ENCODE peak calls at places on chromosomes 12 and 14, in six cellular contexts. U is foreskin fibroblast, I is GM06990, O is AG09309, M is cardiac muscle cell, D is epithelial cell of esophagus. Z is an unnamed sample.

GRCh38 chr12:47433876-47434275 is 272.0 kb downstream of the RPAP3 start:
- DNase-seq in U (no peak), I (no peak), O (no peak), M (no peak), D (no peak), Z (no peak)

GRCh38 chr14:82854851-82855250 is 1321.2 kb upstream of the SEL1L start:
- DNase-seq in U (no peak), I (no peak), O (no peak), M (no peak), D (no peak), Z (no peak)

GRCh38 chr14:104366931-104367810 is 212.4 kb upstream of the C14orf180 start:
- DNase-seq in U (no peak), I (no peak), O (no peak), M (no peak), D (no peak), Z (no peak)

GRCh38 chr12:98645572-98646067 is 530 bp downstream of the APAF1 start:
- DNase-seq in U (peak), I (no peak), O (no peak), M (no peak), D (peak), Z (no peak)

GRCh38 chr12:23084236-23084995 is 459.4 kb downstream of the ETNK1 start:
- DNase-seq in U (peak), I (no peak), O (no peak), M (peak), D (peak), Z (no peak)

GRCh38 chr14:72796935-72797334 is 97.0 kb downstream of the DPF3 start:
- DNase-seq in U (no peak), I (no peak), O (no peak), M (no peak), D (no peak), Z (no peak)

GRCh38 chr14:77154421-77154820 is 12.8 kb upstream of the ZDHHC22 start:
- DNase-seq in U (no peak), I (no peak), O (no peak), M (no peak), D (no peak), Z (no peak)

GRCh38 chr12:12804432-12804886 is 8.7 kb upstream of the DDX47 start:
- DNase-seq in U (peak), I (no peak), O (peak), M (no peak), D (peak), Z (peak)

GRCh38 chr12:32502693-32503510 is 103.5 kb downstream of the FGD4 start:
- DNase-seq in U (peak), I (no peak), O (peak), M (peak), D (peak), Z (peak)

GRCh38 chr12:76713130-76713529 is 50.8 kb upstream of the ZDHHC17 start:
- DNase-seq in U (no peak), I (no peak), O (no peak), M (peak), D (peak), Z (no peak)

GRCh38 chr14:101129750-101130149 is 226.2 kb upstream of the RTL1 start:
- DNase-seq in U (no peak), I (no peak), O (no peak), M (no peak), D (no peak), Z (no peak)

GRCh38 chr14:49972840-49973239 is 80.0 kb downstream of the ARF6 start:
- DNase-seq in U (peak), I (no peak), O (peak), M (peak), D (peak), Z (no peak)

GRCh38 chr12:132411457-132411856 is 78.5 kb upstream of the FBRSL1 start:
- DNase-seq in U (no peak), I (no peak), O (no peak), M (no peak), D (no peak), Z (no peak)

GRCh38 chr14:72904840-72905561 is 11.1 kb upstream of the DPF3 start:
- DNase-seq in U (peak), I (no peak), O (peak), M (peak), D (peak), Z (no peak)

GRCh38 chr12:110281549-110282342 is 699 bp downstream of the ATP2A2 start:
- DNase-seq in U (peak), I (peak), O (no peak), M (peak), D (peak), Z (no peak)

GRCh38 chr14:55221186-55221585 is 29.8 kb upstream of the DLGAP5 start:
- DNase-seq in U (peak), I (no peak), O (peak), M (peak), D (peak), Z (peak)

GRCh38 chr12:132439333-132439904 is 50.5 kb upstream of the FBRSL1 start:
- DNase-seq in U (no peak), I (no peak), O (no peak), M (no peak), D (no peak), Z (no peak)

GRCh38 chr12:104769207-104769606 is 188.9 kb downstream of the SLC41A2 start:
- DNase-seq in U (no peak), I (no peak), O (no peak), M (no peak), D (no peak), Z (no peak)

GRCh38 chr12:6855322-6855721 is 3.4 kb downstream of the USP5 start:
- DNase-seq in U (no peak), I (no peak), O (no peak), M (no peak), D (no peak), Z (no peak)

GRCh38 chr12:23628836-23629235 is 320.6 kb downstream of the SOX5 start:
- DNase-seq in U (no peak), I (no peak), O (no peak), M (no peak), D (no peak), Z (no peak)

GRCh38 chr12:42119085-42119633 is 25.5 kb downstream of the GXYLT1 start:
- DNase-seq in U (peak), I (no peak), O (peak), M (peak), D (peak), Z (peak)

GRCh38 chr12:32069071-32069470 is 37.6 kb upstream of the BICD1 start:
- DNase-seq in U (no peak), I (no peak), O (no peak), M (no peak), D (no peak), Z (no peak)

GRCh38 chr12:97177482-97177881 is 270.4 kb downstream of the NEDD1 start:
- DNase-seq in U (no peak), I (no peak), O (no peak), M (no peak), D (no peak), Z (no peak)

GRCh38 chr14:55446833-55447232 is 6.4 kb upstream of the TBPL2 start:
- DNase-seq in U (peak), I (no peak), O (peak), M (peak), D (peak), Z (no peak)

GRCh38 chr12:39127401-39127800 is 222.0 kb upstream of the CPNE8 start:
- DNase-seq in U (no peak), I (no peak), O (no peak), M (peak), D (peak), Z (no peak)

GRCh38 chr12:67524861-67525499 is 123.6 kb upstream of the DYRK2 start:
- DNase-seq in U (no peak), I (no peak), O (no peak), M (no peak), D (no peak), Z (no peak)

GRCh38 chr12:124861492-124861891 is 2.2 kb downstream of the SCARB1 start:
- DNase-seq in U (peak), I (peak), O (no peak), M (peak), D (peak), Z (no peak)

GRCh38 chr12:106304001-106304421 is 1.5 kb downstream of the TCP11L2 start:
- DNase-seq in U (peak), I (no peak), O (no peak), M (peak), D (no peak), Z (no peak)

GRCh38 chr12:131860472-131861260 is 32.5 kb downstream of the MMP17 start:
- DNase-seq in U (peak), I (no peak), O (no peak), M (peak), D (peak), Z (no peak)

GRCh38 chr14:50452979-50453705 is 56.5 kb upstream of the CDKL1 start:
- DNase-seq in U (peak), I (no peak), O (peak), M (peak), D (peak), Z (peak)

GRCh38 chr14:67963545-67963944 is 144.0 kb downstream of the RAD51B start:
- DNase-seq in U (no peak), I (no peak), O (no peak), M (no peak), D (no peak), Z (no peak)

GRCh38 chr12:38638401-38638800 is 267.0 kb downstream of the CPNE8 start:
- DNase-seq in U (no peak), I (no peak), O (no peak), M (no peak), D (peak), Z (no peak)

GRCh38 chr12:104285740-104286537 is 17.6 kb upstream of the EID3 start:
- DNase-seq in U (peak), I (no peak), O (no peak), M (peak), D (peak), Z (no peak)

GRCh38 chr14:70697681-70698080 is 56.0 kb downstream of the TTC9 start:
- DNase-seq in U (peak), I (no peak), O (no peak), M (no peak), D (peak), Z (no peak)

GRCh38 chr14:54625158-54625557 is 58.2 kb downstream of the SAMD4A start:
- DNase-seq in U (no peak), I (no peak), O (no peak), M (peak), D (peak), Z (peak)

GRCh38 chr14:87063181-87063580 is 929.8 kb downstream of the GALC start:
- DNase-seq in U (no peak), I (no peak), O (no peak), M (no peak), D (peak), Z (no peak)

GRCh38 chr14:46054526-46054925 is 597.1 kb downstream of the RPL10L start:
- DNase-seq in U (peak), I (no peak), O (peak), M (peak), D (peak), Z (peak)

GRCh38 chr14:37171678-37172023 is 755 bp downstream of the SLC25A21 start:
- DNase-seq in U (no peak), I (no peak), O (no peak), M (no peak), D (no peak), Z (no peak)
- H3K4me3 ChIP-seq in U (peak), I (no peak), O (peak), M (peak), D (peak), Z (peak)

GRCh38 chr12:5796171-5797091 is 148.6 kb downstream of the ANO2 start:
- DNase-seq in U (peak), I (peak), O (no peak), M (peak), D (no peak), Z (no peak)
- TF ChIP-seq CTCF in U (peak), I (peak), O (peak), M (peak), D (no peak), Z (peak)

GRCh38 chr12:82714427-82714826 is 27.7 kb downstream of the TMTC2 start:
- DNase-seq in U (no peak), I (no peak), O (no peak), M (no peak), D (no peak), Z (no peak)

GRCh38 chr12:82708056-82708455 is 21.4 kb downstream of the TMTC2 start:
- DNase-seq in U (peak), I (no peak), O (no peak), M (peak), D (no peak), Z (no peak)

GRCh38 chr12:82705774-82706173 is 19.1 kb downstream of the TMTC2 start:
- DNase-seq in U (no peak), I (no peak), O (no peak), M (no peak), D (no peak), Z (no peak)

DNA sequence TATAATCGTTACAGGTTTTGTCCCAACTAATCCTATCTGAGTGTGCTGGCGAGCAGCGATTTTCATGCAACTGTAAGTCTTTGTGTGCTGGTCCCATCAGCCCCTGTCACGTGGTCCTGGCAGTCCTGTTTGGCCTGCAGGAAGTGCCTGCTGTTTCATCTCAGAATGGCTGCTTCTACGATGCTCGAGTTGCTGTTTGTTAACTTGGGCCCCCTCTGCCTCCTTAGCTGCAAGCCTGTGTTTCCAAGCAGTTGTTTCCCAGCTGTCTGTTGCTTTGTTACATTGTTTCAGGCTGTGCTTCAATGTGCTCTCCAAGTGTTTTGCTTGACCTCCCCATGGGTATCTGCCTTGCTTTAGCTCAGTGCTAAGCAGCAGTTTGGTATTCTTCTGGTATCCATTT is 21.8 kb downstream of the TMTC2 start:
- DNase-seq in U (peak), I (no peak), O (no peak), M (peak), D (no peak), Z (no peak)
- H3K4me3 ChIP-seq in U (no peak), I (no peak), O (no peak), M (no peak), D (no peak), Z (no peak)

GRCh38 chr12:121720762-121721161 is 8.2 kb downstream of the TMEM120B start:
- DNase-seq in U (peak), I (no peak), O (no peak), M (no peak), D (no peak), Z (no peak)

GRCh38 chr12:121723200-121723599 is 10.6 kb downstream of the TMEM120B start:
- DNase-seq in U (no peak), I (no peak), O (no peak), M (no peak), D (no peak), Z (no peak)

GRCh38 chr12:121725420-121725819 is 12.9 kb downstream of the TMEM120B start:
- DNase-seq in U (no peak), I (no peak), O (no peak), M (no peak), D (no peak), Z (no peak)

GRCh38 chr12:121729021-121729420 is 16.5 kb downstream of the TMEM120B start:
- DNase-seq in U (no peak), I (no peak), O (no peak), M (no peak), D (no peak), Z (no peak)

DNA sequence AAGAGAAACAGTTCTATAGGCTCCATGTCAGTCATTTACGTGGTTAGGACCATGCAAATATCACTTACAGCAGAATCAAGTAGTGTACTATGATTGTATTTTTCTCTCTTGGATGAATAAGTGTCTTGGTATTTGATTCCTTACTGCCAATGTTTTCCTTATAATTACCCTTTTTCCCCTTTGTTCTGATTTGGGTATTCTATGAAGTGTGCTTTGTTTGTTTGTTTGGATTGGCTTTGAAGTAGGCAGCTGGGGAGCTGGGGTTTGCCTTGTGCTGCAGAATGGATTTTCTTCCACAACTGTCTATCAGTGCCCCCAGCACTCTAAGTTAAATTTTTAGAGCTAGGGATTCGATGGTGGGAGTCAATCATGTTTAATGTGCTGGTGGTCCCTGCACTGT is 12.4 kb downstream of the TMEM120B start:
- DNase-seq in U (no peak), I (no peak), O (no peak), M (no peak), D (no peak), Z (no peak)
- TF ChIP-seq CTCF in U (no peak), I (no peak), O (no peak), M (no peak), D (no peak), Z (no peak)

GRCh38 chr14:95531473-95531872 is 3.4 kb upstream of the GLRX5 start:
- DNase-seq in U (peak), I (no peak), O (no peak), M (peak), D (peak), Z (no peak)
- H3K4me3 ChIP-seq in U (no peak), I (peak), O (no peak), M (no peak), D (no peak), Z (no peak)

DNA sequence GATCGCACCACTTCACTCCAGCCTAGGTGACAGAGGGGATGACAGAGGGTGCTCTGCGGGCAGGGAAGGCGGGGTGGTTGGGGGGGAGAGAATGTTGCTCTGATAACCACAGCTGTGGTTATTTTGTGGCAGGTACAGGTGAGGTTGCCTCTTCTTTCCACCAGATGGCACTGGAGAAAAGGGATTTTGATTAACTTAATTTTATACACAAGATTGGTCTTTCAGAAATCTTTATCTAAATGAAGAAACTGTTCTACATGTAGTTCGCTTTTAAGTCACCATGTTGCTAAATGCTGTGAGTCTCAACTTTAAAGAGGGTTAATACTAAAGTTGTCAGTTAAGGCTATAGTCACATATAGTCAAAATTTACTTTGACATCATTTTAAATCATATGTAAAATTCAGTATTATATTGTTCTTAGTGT is 25.7 kb downstream of the FGF23 start:
- DNase-seq in U (peak), I (no peak), O (no peak), M (peak), D (peak), Z (no peak)
- TF ChIP-seq CTCF in U (peak), I (peak), O (peak), M (peak), D (peak), Z (no peak)

DNA sequence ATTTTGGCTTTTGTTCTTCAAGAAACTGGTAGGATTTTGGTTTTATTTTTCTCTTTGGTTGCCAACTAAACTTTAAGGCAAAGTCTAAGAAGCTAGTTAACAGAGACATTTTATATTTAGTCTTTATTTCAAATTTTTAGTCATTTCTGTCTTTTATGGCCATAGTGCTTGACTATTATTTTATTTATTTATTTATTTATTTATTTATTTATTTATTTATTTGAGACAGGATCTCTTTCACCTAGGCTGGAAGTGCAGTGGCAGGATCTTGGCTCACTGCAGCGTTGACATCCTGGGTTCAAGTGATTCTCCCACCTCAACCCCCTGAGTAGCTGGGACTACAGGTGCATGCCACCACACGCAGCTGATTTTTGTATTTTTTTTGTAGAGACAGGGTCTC is 3.1 kb downstream of the MON2 start:
- DNase-seq in U (no peak), I (no peak), O (no peak), M (no peak), D (no peak), Z (no peak)
- H3K4me3 ChIP-seq in U (no peak), I (no peak), O (no peak), M (no peak), D (no peak), Z (no peak)

GRCh38 chr12:129579879-129580278 is 323.9 kb downstream of the TMEM132D start:
- DNase-seq in U (no peak), I (no peak), O (no peak), M (no peak), D (no peak), Z (no peak)
- TF ChIP-seq CTCF in U (no peak), I (no peak), O (no peak), M (no peak), D (no peak), Z (no peak)

GRCh38 chr12:54195736-54196347 is 7.1 kb upstream of the SMUG1 start:
- DNase-seq in U (peak), I (peak), O (no peak), M (peak), D (peak), Z (no peak)
- H3K4me3 ChIP-seq in U (no peak), I (no peak), O (no peak), M (no peak), D (no peak), Z (peak)

Z was measured in AG04449.